ENCODE peak calls at places on chromosomes 16 and 17, in nine cellular contexts. J is cardiac muscle cell; V is nephron progenitor cell; K is tibial artery; S is CD4-positive, alpha-beta T cell; Q is breast epithelium; M is colonic mucosa; X is suprapubic skin; G is heart right ventricle. L is an unnamed sample.

GRCh38 chr17:37450090-37450489 is 39.6 kb upstream of the DUSP14 start:
- DNase-seq in J (no peak), Q (no peak), M (no peak), X (no peak), S (no peak), V (no peak), G (no peak), K (no peak), L (no peak)

GRCh38 chr17:51165680-51166197 is 472 bp upstream of the NME2 start:
- DNase-seq in X (no peak), Q (no peak), S (peak; percentile 3), V (no peak), G (peak; percentile 33), K (no peak), J (no peak), M (no peak), L (no peak)

GRCh38 chr17:59791603-59792457 is 84.4 kb downstream of the VMP1 start:
- DNase-seq in J (no peak), G (no peak), K (no peak), Q (no peak), M (no peak), X (no peak), S (no peak), V (no peak), L (no peak)

GRCh38 chr16:11852092-11852809 is 909 bp upstream of the RSL1D1 start:
- DNase-seq in G (no peak), K (no peak), S (no peak), J (no peak), M (no peak), X (no peak), V (no peak), Q (no peak), L (no peak)

GRCh38 chr16:64864232-64864803 is 257.5 kb downstream of the CDH11 start:
- DNase-seq in M (no peak), S (no peak), J (peak; percentile 11), K (no peak), Q (no peak), X (no peak), V (no peak), G (no peak), L (no peak)

GRCh38 chr16:25868966-25869365 is 177.2 kb downstream of the HS3ST4 start:
- DNase-seq in V (no peak), G (no peak), Q (no peak), S (no peak), J (no peak), M (no peak), X (no peak), K (no peak), L (no peak)

GRCh38 chr16:977096-977701 is 4.4 kb upstream of the SOX8 start:
- DNase-seq in V (peak; percentile 48), K (peak; percentile 85), J (no peak), S (no peak), G (no peak), X (no peak), M (no peak), Q (no peak), L (no peak)

GRCh38 chr17:2880050-2880449 is 83.8 kb downstream of the RAP1GAP2 start:
- DNase-seq in G (no peak), K (no peak), S (no peak), J (no peak), V (no peak), X (no peak), M (no peak), Q (no peak), L (no peak)

GRCh38 chr16:88969361-88969831 is 7.6 kb downstream of the CBFA2T3 start:
- DNase-seq in J (no peak), M (no peak), S (no peak), G (no peak), Q (no peak), K (no peak), V (peak; percentile 40), X (no peak), L (no peak)

GRCh38 chr16:87178977-87179376 is 138.2 kb downstream of the C16orf95 start:
- DNase-seq in J (peak; percentile 30), Q (no peak), K (no peak), G (peak; percentile 59), M (no peak), X (no peak), V (no peak), S (no peak), L (peak; percentile 22)

GRCh38 chr16:82011199-82011641 is at the start of gene SDR42E1:
- DNase-seq in M (peak; percentile 84), J (no peak), G (no peak), X (no peak), Q (peak; percentile 71), K (no peak), S (peak; percentile 65), V (no peak), L (no peak)

GRCh38 chr17:61809816-61810392 is 53.4 kb downstream of the BRIP1 start:
- DNase-seq in J (no peak), S (no peak), X (no peak), G (no peak), V (no peak), Q (no peak), M (no peak), K (no peak), L (no peak)

GRCh38 chr17:64328036-64328874 is 62.4 kb downstream of the PECAM1 start:
- DNase-seq in S (no peak), K (no peak), Q (no peak), M (no peak), J (no peak), V (no peak), G (peak; percentile 24), X (no peak), L (no peak)

GRCh38 chr17:48621410-48622387 is 4.5 kb downstream of the HOXB9 start:
- DNase-seq in V (peak; percentile 52), X (no peak), K (no peak), M (no peak), Q (no peak), J (no peak), G (no peak), S (no peak), L (no peak)

GRCh38 chr17:6596076-6596475 is 39.7 kb upstream of the PITPNM3 start:
- DNase-seq in Q (no peak), S (no peak), K (no peak), M (no peak), V (no peak), J (no peak), X (no peak), G (no peak), L (no peak)

GRCh38 chr16:49529646-49530045 is 156.0 kb downstream of the C16orf78 start:
- DNase-seq in V (no peak), J (no peak), G (no peak), K (no peak), M (no peak), Q (no peak), S (no peak), X (no peak), L (no peak)

GRCh38 chr17:17108681-17109049 is 66.4 kb downstream of the MPRIP start:
- DNase-seq in S (no peak), J (no peak), K (peak; percentile 84), X (no peak), M (peak; percentile 70), V (no peak), G (no peak), Q (peak; percentile 65), L (no peak)

GRCh38 chr17:8859029-8859803 is 8.3 kb downstream of the PIK3R6 start:
- DNase-seq in Q (no peak), K (peak; percentile 47), G (no peak), J (no peak), X (peak; percentile 52), S (no peak), M (no peak), V (no peak), L (no peak)
- TF ChIP-seq CTCF in Q (no peak), K (no peak), G (no peak), J (no peak), X (no peak), S (no peak), M (no peak), V (no peak), L (no peak)

DNA sequence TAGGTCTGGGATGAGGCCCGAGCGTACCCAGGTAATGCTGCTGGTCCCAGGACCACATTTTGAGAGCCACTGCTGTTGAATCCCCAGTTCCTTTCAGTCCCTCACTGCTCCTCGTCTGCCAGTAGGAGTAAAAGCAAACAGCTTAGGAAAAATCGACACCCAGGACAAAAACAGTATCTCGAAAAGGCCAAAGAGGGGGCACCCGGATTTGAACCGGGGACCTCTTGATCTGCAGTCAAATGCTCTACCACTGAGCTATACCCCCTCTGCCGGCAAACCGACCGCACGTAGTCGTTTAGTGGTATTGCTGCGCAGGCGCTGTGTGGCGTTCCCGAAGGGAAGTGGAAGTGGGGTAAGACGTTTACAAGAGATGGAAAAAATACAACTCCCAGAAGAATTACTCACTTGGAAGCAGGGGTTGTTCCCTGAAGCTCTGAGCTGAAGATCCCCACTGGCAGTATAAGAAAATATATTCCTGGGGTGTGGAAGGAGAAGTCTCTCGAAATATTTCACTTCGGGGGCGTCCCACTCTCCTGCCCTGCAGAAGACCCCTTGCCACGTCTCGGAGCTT is 2.2 kb upstream of the PLXDC1 start:
- DNase-seq in Q (peak; percentile 97), X (peak; percentile 96), S (peak; percentile 89), V (peak; percentile 96), J (peak; percentile 80), M (peak; percentile 95), K (peak; percentile 96), G (peak; percentile 95), L (peak; percentile 64)
- TF ChIP-seq CTCF in Q (no peak), X (no peak), S (no peak), V (no peak), J (peak; percentile 17), M (no peak), K (peak; percentile 41), G (no peak), L (no peak)

GRCh38 chr16:77190478-77191258 is at the start of gene MON1B:
- DNase-seq in S (peak; percentile 92), J (peak; percentile 99), X (peak; percentile 99), V (peak; percentile 91), K (peak; percentile 99), G (peak; percentile 98), Q (peak; percentile 97), M (peak; percentile 97), L (peak; percentile 95)
- TF ChIP-seq CTCF in S (no peak), J (no peak), X (no peak), V (no peak), K (peak; percentile 28), G (no peak), Q (no peak), M (no peak), L (no peak)

DNA sequence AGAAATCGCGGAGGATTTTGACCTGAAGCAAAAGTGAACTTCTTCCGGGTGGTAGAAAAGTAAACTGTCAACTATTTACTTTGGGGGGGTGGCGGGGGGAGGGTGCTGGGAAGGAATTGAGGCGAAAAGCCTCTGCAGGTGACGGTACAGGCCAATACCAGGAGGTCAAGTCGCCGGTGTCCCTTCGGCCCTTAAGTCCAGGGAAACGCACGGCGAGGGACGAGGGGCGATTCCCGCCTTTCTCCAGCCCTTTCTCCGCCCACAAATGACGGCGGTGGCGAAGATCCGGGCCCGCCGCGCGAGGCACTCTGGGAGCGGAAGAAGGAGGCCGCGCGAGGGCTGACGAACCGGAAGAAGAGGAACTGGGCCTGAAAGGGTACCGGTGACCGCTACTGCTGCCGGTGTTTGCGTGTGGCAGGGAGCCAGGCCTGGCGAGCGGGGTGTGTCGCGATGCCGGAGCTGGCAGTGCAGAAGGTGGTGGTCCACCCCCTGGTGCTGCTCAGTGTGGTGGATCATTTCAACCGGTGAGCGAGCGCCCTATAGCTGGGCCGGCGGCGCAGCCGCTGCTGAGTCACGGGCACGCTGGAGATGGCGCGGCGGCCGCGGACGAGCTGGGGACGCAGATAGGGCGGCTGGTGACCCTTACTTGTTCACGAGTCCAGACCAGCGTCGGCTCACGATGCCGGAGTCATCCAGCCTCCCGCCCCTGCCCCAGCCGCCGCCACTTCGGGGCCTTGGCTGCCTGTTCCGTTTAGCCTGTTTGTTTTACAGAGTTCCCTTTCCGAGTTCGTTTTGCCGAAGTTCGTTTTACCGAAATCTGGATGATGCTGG is at the start of gene PSMD7:
- DNase-seq in M (peak; percentile 95), X (peak; percentile 96), J (peak; percentile 93), Q (peak; percentile 93), S (peak; percentile 83), V (peak; percentile 81), K (peak; percentile 95), G (peak; percentile 92), L (peak; percentile 73)
- TF ChIP-seq CTCF in M (no peak), X (no peak), J (no peak), Q (no peak), S (no peak), V (no peak), K (no peak), G (no peak), L (no peak)

L was measured in thoracic aorta.